ENCODE peak calls at places on chromosome X, in nine cellular contexts. K is HFF-Myc, I is ovary, H is AG09309, M is WERI-Rb-1, R is gastrocnemius medialis, J is AG09319, X is tibial nerve, Y is pancreas. G is an unnamed sample.

GRCh38 chrX:118228456-118228855 is 111.8 kb upstream of the KLHL13 start:
- DNase-seq in R (no peak), Y (no peak), J (no peak), I (no peak), X (no peak), H (no peak), K (no peak), M (no peak), G (no peak)

GRCh38 chrX:69264134-69264533 is 98.9 kb upstream of the PJA1 start:
- DNase-seq in K (no peak), H (no peak), I (no peak), Y (no peak), M (no peak), X (no peak), J (no peak), R (no peak), G (no peak)

GRCh38 chrX:38868941-38869378 is 67.7 kb downstream of the MID1IP1 start:
- DNase-seq in J (no peak), X (no peak), Y (no peak), M (no peak), I (no peak), H (no peak), K (no peak), R (peak; percentile 61), G (no peak)

GRCh38 chrX:63738696-63739095 is 46.3 kb downstream of the ARHGEF9 start:
- DNase-seq in H (no peak), I (no peak), Y (no peak), M (no peak), R (no peak), X (no peak), K (no peak), J (no peak), G (no peak)

GRCh38 chrX:44651347-44651746 is 108.7 kb upstream of the FUNDC1 start:
- DNase-seq in X (no peak), M (peak; percentile 9), R (peak; percentile 83), K (no peak), J (no peak), Y (no peak), I (no peak), H (no peak), G (no peak)

GRCh38 chrX:49710744-49711319 is 15.0 kb upstream of the PAGE1 start:
- DNase-seq in J (no peak), M (no peak), Y (no peak), X (no peak), K (no peak), H (no peak), I (no peak), R (no peak), G (no peak)

GRCh38 chrX:24173115-24173847 is 23.8 kb downstream of the ZFX start:
- DNase-seq in J (no peak), H (no peak), M (no peak), X (no peak), R (no peak), K (no peak), I (no peak), Y (no peak), G (no peak)

GRCh38 chrX:140766024-140766611 is 56.6 kb downstream of the LINC00632 start:
- DNase-seq in K (peak; percentile 30), X (peak; percentile 23), H (no peak), M (peak; percentile 19), R (no peak), Y (peak; percentile 18), I (peak; percentile 15), J (peak; percentile 31), G (peak; percentile 69)

GRCh38 chrX:142499992-142500391 is 294.9 kb upstream of the MAGEC2 start:
- DNase-seq in J (no peak), R (no peak), K (no peak), M (no peak), I (no peak), H (no peak), X (no peak), Y (no peak), G (no peak)

GRCh38 chrX:154056739-154057367 is 37.2 kb upstream of the IRAK1 start:
- DNase-seq in I (no peak), K (no peak), M (no peak), J (no peak), X (no peak), R (peak; percentile 47), Y (no peak), H (no peak), G (no peak)

GRCh38 chrX:107849747-107850478 is 24.2 kb downstream of the MID2 start:
- DNase-seq in Y (no peak), H (no peak), X (no peak), K (no peak), J (no peak), I (no peak), R (no peak), M (no peak), G (no peak)

GRCh38 chrX:15877380-15877779 is 22.8 kb upstream of the AP1S2 start:
- DNase-seq in I (no peak), Y (no peak), K (no peak), M (no peak), R (peak; percentile 71), H (no peak), J (no peak), X (no peak), G (no peak)

GRCh38 chrX:153934473-153935325 is at the start of gene NAA10:
- DNase-seq in R (peak; percentile 68), M (peak; percentile 81), I (peak; percentile 72), K (no peak), J (peak; percentile 31), X (peak; percentile 42), Y (peak; percentile 73), H (no peak), G (no peak)

GRCh38 chrX:96729868-96730643 is 45.4 kb downstream of the DIAPH2 start:
- DNase-seq in X (no peak), R (no peak), K (no peak), J (no peak), Y (no peak), H (no peak), I (no peak), M (no peak), G (no peak)
- TF ChIP-seq CTCF in X (no peak), R (no peak), K (no peak), J (no peak), Y (no peak), H (no peak), I (no peak), M (no peak), G (no peak)

DNA sequence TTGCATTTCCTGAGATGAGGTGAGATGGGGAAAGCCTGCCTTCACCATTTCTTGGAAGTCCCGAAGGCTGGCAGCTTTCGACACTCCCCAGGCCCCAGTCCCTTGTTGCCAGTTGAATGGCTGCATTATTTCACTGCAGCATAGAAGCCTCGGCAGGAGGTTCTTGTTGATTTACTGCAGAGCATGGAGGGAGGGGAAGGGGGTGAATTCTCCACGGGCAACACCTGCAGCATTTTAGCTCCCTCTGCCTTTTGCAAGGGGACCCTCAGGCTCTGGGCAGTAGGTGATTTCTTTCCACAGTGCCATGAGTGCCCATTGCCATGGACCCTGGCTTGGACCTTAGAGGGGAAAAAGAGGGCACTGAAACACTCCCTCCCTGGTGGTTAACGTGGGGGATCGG is 10.8 kb upstream of the BCLAF3 start:
- DNase-seq in M (no peak), Y (no peak), J (no peak), H (no peak), I (no peak), K (no peak), X (no peak), R (no peak), G (no peak)
- TF ChIP-seq CTCF in M (no peak), Y (no peak), J (no peak), H (no peak), I (no peak), K (no peak), X (no peak), R (no peak), G (no peak)

GRCh38 chrX:14630724-14631123 is 101.4 kb downstream of the GLRA2 start:
- DNase-seq in K (no peak), H (no peak), R (no peak), Y (no peak), M (peak; percentile 6), J (no peak), I (no peak), X (no peak), G (no peak)
- TF ChIP-seq CTCF in K (no peak), H (no peak), R (no peak), Y (no peak), M (no peak), J (no peak), I (no peak), X (no peak), G (no peak)

DNA sequence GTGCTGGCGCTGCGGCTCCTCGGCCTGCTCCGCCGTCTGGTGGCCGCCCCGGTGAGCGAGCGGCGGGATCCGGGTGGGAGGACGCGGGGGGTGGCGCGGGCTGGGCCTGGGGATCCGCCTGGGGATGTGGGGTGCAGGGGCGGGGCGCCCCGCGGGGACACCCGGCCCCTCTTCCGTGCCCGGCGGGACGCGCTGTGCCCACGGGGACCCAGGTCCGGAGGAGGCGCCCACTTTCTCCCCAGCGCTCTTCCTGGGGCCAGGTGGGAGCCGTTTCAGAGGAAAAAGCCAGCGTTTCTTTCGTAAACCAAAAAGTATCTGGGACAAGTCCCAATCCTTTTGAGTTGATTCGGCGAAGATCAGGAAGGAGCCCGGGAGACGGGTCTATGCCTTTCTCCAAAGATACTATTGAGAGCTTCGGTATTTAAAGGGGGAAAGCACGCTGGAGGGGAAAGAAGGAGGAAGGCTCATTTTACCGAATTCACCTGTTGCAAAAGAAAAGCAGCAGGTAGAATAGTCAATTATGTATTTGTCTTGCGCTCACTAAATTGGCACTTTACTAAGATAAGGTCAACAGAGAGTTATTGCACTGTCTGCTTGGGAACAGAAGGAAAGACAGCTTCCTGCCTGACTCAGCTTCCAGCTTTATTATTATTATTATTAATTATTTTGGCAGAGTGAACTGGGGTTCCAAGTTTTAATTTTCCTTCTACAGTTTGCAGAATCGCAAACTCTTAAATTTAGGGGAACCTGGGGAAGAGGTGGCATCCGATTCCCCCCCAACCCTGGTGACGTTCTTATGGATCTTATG is 81.5 kb upstream of the CD99 start:
- DNase-seq in Y (no peak), I (no peak), X (no peak), M (no peak), J (no peak), R (no peak), H (no peak), K (no peak), G (peak; percentile 4)
- TF ChIP-seq CTCF in Y (no peak), I (no peak), X (no peak), M (peak; percentile 32), J (no peak), R (no peak), H (no peak), K (no peak), G (peak; percentile 43)

DNA sequence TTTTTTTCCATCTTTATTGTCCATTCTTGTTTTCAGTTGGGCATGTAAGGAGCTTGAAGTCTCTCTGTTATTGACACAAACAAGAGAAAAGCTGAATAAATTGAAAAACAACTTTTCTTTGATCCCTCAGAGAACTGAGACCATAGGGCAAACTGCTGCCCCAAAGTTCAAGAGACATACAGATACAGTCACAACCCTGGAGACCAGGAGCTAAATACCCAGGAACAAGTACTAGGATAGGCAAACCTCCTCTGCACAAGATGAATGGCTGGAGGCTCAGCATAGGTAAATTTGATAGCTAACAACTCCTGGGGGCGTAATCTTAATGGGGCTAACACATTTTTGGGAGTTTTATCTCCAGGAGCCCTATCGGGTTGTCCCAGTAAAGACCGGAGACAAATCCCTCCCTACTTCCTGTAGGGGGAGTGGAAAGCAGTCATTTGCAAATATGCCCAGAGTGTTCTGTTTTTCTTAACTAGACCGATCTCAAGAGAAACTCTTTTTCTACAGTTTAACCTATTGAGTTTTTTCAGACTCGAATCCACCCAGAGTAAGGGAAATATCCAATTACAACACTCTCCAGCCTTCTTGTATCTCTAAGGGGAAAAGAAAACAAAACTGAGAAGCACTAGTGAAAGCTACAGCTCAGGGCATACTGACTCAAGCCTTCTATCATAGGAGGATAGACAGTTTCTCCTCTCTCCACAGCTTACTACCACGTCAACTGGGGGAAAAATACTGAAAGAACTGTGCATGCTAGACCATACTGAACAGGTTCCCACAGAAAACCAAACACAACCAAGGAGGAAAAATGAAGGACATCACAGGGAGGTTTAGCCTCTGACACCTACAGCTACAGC is 23.1 kb downstream of the MAGEA8 start:
- DNase-seq in H (no peak), Y (no peak), J (no peak), R (no peak), I (no peak), M (no peak), X (no peak), K (no peak), G (no peak)
- TF ChIP-seq CTCF in H (no peak), Y (no peak), J (peak; percentile 25), R (no peak), I (no peak), M (no peak), X (no peak), K (peak; percentile 9), G (peak; percentile 36)